ENCODE peak calls at places on chromosomes 7 and 10, in six cellular contexts. L is breast epithelium, H is prostate gland, U is uterus, S is HCT116, D is K562. G is an unnamed sample.

GRCh38 chr10:5855979-5856700 is 33.6 kb downstream of the ANKRD16 start:
- DNase-seq in L (no peak), H (no peak), U (no peak), S (no peak), D (no peak), G (no peak)

GRCh38 chr10:69650589-69651261 is 20.7 kb downstream of the FAM241B start:
- DNase-seq in L (no peak), H (no peak), U (no peak), S (no peak), D (no peak), G (no peak)

GRCh38 chr7:138799336-138799965 is 1.5 kb upstream of the ATP6V0A4 start:
- DNase-seq in L (no peak), H (no peak), U (no peak), S (no peak), D (no peak), G (no peak)

GRCh38 chr10:14705548-14706234 is 69.0 kb downstream of the FAM107B start:
- DNase-seq in L (no peak), H (no peak), U (no peak), S (no peak), D (no peak), G (no peak)

GRCh38 chr7:36661135-36661840 is 63.0 kb downstream of the AOAH start:
- DNase-seq in L (no peak), H (no peak), U (no peak), S (peak; percentile 84), D (no peak), G (no peak)

GRCh38 chr10:71250405-71250804 is 38.0 kb downstream of the UNC5B start:
- DNase-seq in L (no peak), H (no peak), U (no peak), S (no peak), D (no peak), G (no peak)

GRCh38 chr10:92575961-92576360 is 2.1 kb upstream of the IDE start:
- DNase-seq in L (no peak), H (no peak), U (no peak), S (no peak), D (no peak), G (no peak)

GRCh38 chr10:6721964-6722615 is 142.0 kb upstream of the PRKCQ start:
- DNase-seq in L (no peak), H (peak; percentile 18), U (no peak), S (peak; percentile 62), D (no peak), G (no peak)

GRCh38 chr7:82345886-82346285 is 97.7 kb downstream of the CACNA2D1 start:
- DNase-seq in L (no peak), H (no peak), U (no peak), S (no peak), D (no peak), G (no peak)

GRCh38 chr7:82444220-82445049 is 858 bp upstream of the CACNA2D1 start:
- DNase-seq in L (no peak), H (peak; percentile 49), U (no peak), S (no peak), D (no peak), G (peak; percentile 57)

GRCh38 chr10:79196470-79197461 is 128.0 kb downstream of the ZMIZ1 start:
- DNase-seq in L (peak; percentile 81), H (peak; percentile 64), U (peak; percentile 78), S (peak; percentile 36), D (peak; percentile 91), G (peak; percentile 70)

DNA sequence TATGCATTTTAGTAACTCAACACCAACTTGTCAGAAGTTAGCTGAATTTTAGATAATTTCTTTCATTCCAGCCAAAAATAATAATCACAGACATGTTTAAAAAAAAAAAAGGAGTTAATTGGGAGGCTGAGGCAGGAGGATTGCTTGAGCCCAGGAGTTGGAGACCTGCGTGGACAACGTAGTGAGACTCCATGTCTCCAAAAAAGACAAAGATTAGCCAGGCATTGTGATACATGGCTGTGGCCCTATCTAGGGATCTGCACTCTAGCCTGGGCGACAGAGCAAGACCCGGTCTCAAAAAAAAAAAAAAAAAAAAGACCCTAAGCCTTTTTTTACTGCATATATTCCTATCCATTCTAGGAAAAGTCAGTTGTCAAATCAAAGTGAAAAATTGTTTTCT is 46.3 kb downstream of the BMPR1A start:
- DNase-seq in L (no peak), H (no peak), U (no peak), S (no peak), D (no peak), G (no peak)
- H3K27ac ChIP-seq in L (no peak overlapping the region), H (no peak overlapping the region), U (no peak overlapping the region), S (no peak overlapping the region), D (no peak overlapping the region), G (no peak overlapping the region)

GRCh38 chr7:101239951-101240220 is 2.3 kb upstream of the CLDN15 start:
- DNase-seq in L (no peak), H (no peak), U (no peak), S (no peak), D (peak; percentile 10), G (no peak)

GRCh38 chr7:101238226-101239182 is 902 bp upstream of the CLDN15 start:
- DNase-seq in L (no peak), H (no peak), U (no peak), S (no peak), D (no peak), G (peak; percentile 66)

GRCh38 chr7:101241015-101241363 is 3.4 kb upstream of the CLDN15 start:
- DNase-seq in L (no peak), H (no peak), U (no peak), S (no peak), D (no peak), G (peak; percentile 82)

GRCh38 chr7:101239191-101239950 is 1.8 kb upstream of the CLDN15 start:
- DNase-seq in L (no peak), H (no peak), U (no peak), S (no peak), D (no peak), G (peak; percentile 76)

DNA sequence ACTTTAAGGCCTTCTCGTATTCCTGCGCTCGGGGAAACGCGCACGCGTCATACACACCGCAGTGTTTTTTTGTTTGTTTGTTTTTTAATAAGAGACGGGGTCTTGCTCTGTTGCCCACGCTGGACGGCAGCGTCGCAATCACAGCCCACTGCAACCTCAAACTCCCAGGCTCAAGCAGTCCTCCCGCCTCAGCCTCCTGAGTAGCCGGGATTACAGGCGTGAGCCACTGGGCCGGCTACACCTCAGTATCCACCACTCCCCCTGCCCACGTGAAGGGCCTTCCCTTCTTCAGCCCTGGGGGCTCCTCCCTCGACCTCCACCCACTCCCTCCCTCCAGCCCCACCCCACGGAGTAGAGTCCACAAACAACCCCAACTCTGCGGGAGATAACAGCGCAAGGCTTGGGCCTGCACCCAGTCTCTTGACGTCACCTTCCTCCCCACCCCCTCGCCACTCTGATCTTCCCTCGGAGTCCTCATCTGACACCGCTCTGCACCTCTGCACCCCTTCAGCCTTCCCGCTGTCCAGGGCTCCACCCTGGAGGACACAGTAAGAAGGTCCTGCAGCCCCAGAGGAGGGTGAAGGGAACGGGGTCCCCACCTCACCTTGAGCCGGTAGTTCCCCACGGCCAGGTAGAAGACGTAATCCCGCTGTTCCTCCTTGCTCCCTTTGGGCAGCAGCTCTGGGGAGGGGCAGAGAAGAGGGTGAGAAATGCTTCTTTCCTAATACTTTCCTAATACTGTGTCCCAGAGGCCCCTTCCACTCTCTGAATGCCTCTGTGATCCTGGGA is 2.8 kb upstream of the CLDN15 start:
- DNase-seq in L (no peak), H (no peak), U (no peak), S (no peak), D (peak; percentile 86), G (no peak)
- TF ChIP-seq POLR2A in L (no peak), H (no peak), U (no peak), S (no peak), D (no peak), G (peak; percentile 97)

DNA sequence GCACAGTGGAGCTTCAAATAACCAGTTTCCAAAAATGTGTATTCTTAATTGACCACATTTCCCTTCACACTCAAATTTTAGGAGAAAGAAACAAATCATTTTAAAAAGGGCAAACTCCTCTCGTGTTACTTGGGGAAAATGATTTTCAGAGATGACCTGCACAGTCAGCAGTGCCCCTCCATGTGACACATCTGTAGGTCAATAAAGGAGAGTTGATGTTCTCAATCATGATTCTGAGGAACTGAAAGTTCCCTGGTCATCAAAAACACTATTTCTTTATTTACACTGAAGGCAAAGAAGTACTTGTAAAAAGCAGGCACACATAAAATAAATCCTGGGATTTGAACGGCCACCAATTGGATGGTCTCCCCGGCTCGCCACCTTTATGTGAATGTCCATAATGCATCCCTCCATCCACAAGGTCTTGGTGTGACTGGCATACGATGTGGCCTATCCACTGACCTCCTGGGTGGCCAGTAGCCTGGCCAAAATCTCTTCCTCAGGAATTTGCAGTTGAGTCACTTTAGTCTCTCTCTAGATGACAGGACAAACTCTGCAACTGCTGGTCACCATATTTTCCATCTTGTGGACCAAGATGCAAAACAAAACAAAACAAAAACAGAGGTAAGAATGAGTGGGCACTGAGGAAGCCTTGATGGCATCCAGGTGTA is 39.0 kb downstream of the CDK1 start:
- DNase-seq in L (no peak), H (peak; percentile 17), U (no peak), S (no peak), D (no peak), G (no peak)
- H3K27ac ChIP-seq in L (peak overlapping the region; percentile 26), H (no peak overlapping the region), U (peak overlapping the region; percentile 72), S (no peak overlapping the region), D (no peak overlapping the region), G (no peak overlapping the region)

GRCh38 chr10:132963430-132963960 is 21.1 kb upstream of the CFAP46 start:
- DNase-seq in L (no peak), H (no peak), U (no peak), S (no peak), D (no peak), G (peak; percentile 19)

GRCh38 chr10:132962623-132963429 is 20.5 kb upstream of the CFAP46 start:
- DNase-seq in L (no peak), H (no peak), U (no peak), S (no peak), D (no peak), G (no peak)

GRCh38 chr10:132961420-132961803 is 19.0 kb upstream of the CFAP46 start:
- DNase-seq in L (peak; percentile 48), H (no peak), U (no peak), S (no peak), D (no peak), G (no peak)

GRCh38 chr10:132960651-132961419 is 18.5 kb upstream of the CFAP46 start:
- DNase-seq in L (peak; percentile 48), H (no peak), U (no peak), S (no peak), D (no peak), G (no peak)

DNA sequence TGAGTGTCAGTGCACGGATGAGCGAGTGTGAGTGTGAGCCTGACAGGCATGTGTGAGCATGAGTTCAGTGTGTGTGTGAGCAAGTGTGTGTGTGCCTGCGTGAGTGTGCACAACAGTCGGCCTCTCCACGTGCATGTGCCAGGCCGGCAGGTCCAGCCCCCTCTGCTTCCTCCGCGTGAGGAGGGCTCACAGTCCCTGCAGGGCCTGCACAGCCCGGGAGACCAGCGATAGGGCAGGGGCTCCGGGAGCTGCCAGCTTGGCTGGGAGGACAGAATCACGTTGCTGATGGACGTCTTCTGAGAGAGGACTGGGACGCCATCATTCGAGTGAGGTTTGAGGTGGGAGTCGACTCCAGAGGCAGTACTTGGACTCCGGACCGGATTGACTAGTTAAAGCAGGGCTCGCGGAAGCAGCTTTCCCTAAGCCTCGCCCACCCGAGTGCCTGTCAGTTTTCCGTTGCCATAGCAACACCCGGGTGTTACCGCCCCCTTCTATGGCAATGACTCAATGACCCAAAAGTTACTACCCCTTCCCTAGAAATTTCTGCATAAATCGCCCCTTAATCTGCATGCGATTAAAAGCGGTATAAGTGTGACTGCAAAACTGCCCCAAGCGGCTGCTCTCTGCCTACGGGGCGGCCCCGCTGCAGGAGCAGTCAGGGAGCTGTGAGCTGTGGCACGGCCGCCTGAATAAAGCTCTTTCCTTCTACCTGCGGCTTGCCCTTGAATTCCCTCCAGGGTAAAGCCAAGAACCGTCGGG is 19.7 kb upstream of the CFAP46 start:
- DNase-seq in L (peak; percentile 49), H (peak; percentile 63), U (peak; percentile 51), S (no peak), D (peak; percentile 14), G (peak; percentile 57)
- TF ChIP-seq POLR2A in L (no peak), H (peak; percentile 32), U (no peak), S (no peak), D (no peak), G (no peak)

GRCh38 chr7:50655020-50655419 is 89.8 kb upstream of the DDC start:
- DNase-seq in L (no peak), H (no peak), U (no peak), S (no peak), D (no peak), G (no peak)
- H3K27ac ChIP-seq in L (no peak overlapping the region), H (peak overlapping the region; percentile 74), U (peak overlapping the region; percentile 87), S (no peak overlapping the region), D (no peak overlapping the region), G (peak overlapping the region; percentile 44)

G was measured in Peyer's patch.